ENCODE peak calls at places on chromosomes 5 and 9, in four cellular contexts. O is OCI-LY7, N is body of pancreas, G is GM12865. D is an unnamed sample.
A peak's percentile ranks its signal among the peaks of the same experiment; 100 is the strongest.

GRCh38 chr9:76876098-76876497 is 29.8 kb downstream of the PRUNE2 start:
- DNase-seq in O (no peak), N (no peak), G (no peak), D (no peak)

GRCh38 chr9:15144567-15145174 is 162.3 kb downstream of the TTC39B start:
- DNase-seq in O (no peak), N (no peak), G (no peak), D (no peak)

GRCh38 chr9:135840107-135840506 is 67.2 kb downstream of the CAMSAP1 start:
- DNase-seq in O (no peak), N (no peak), G (no peak), D (no peak)

GRCh38 chr9:91302831-91303230 is 58.9 kb downstream of the AUH start:
- DNase-seq in O (no peak), N (no peak), G (no peak), D (no peak)

GRCh38 chr5:17436766-17437221 is 61.2 kb upstream of the TAF11L2 start:
- DNase-seq in O (peak; percentile 44), N (no peak), G (no peak), D (no peak)

GRCh38 chr5:17831279-17831678 is 197.0 kb downstream of the TAF11L14 start:
- DNase-seq in O (no peak), N (no peak), G (no peak), D (no peak)

GRCh38 chr9:113187935-113188595 is 33.0 kb downstream of the FKBP15 start:
- DNase-seq in O (no peak), N (peak; percentile 24), G (no peak), D (peak; percentile 55)

GRCh38 chr5:108432024-108432423 is 50.1 kb upstream of the FBXL17 start:
- DNase-seq in O (no peak), N (no peak), G (no peak), D (no peak)

GRCh38 chr9:85738509-85738908 is 3.2 kb downstream of the AGTPBP1 start:
- DNase-seq in O (no peak), N (no peak), G (no peak), D (no peak)

GRCh38 chr9:82124090-82124489 is 135.5 kb downstream of the SPATA31D1 start:
- DNase-seq in O (no peak), N (no peak), G (no peak), D (no peak)

GRCh38 chr5:113293613-113294340 is 141.0 kb downstream of the TSSK1B start:
- DNase-seq in O (no peak), N (no peak), G (peak; percentile 35), D (no peak)

GRCh38 chr5:177447066-177447610 is 524 bp downstream of the PRR7 start:
- DNase-seq in O (peak; percentile 65), N (peak; percentile 67), G (peak; percentile 81), D (peak; percentile 69)

GRCh38 chr5:148385094-148385493 is 1.3 kb downstream of the FBXO38 start:
- DNase-seq in O (no peak), N (no peak), G (no peak), D (no peak)

GRCh38 chr5:148384389-148384756 is 615 bp downstream of the FBXO38 start:
- DNase-seq in O (no peak), N (peak; percentile 12), G (peak; percentile 46), D (no peak)

GRCh38 chr5:148381906-148382305 is 1.9 kb upstream of the FBXO38 start:
- DNase-seq in O (no peak), N (no peak), G (no peak), D (no peak)

GRCh38 chr5:148382961-148383360 is 797 bp upstream of the FBXO38 start:
- DNase-seq in O (no peak), N (no peak), G (no peak), D (no peak)

DNA sequence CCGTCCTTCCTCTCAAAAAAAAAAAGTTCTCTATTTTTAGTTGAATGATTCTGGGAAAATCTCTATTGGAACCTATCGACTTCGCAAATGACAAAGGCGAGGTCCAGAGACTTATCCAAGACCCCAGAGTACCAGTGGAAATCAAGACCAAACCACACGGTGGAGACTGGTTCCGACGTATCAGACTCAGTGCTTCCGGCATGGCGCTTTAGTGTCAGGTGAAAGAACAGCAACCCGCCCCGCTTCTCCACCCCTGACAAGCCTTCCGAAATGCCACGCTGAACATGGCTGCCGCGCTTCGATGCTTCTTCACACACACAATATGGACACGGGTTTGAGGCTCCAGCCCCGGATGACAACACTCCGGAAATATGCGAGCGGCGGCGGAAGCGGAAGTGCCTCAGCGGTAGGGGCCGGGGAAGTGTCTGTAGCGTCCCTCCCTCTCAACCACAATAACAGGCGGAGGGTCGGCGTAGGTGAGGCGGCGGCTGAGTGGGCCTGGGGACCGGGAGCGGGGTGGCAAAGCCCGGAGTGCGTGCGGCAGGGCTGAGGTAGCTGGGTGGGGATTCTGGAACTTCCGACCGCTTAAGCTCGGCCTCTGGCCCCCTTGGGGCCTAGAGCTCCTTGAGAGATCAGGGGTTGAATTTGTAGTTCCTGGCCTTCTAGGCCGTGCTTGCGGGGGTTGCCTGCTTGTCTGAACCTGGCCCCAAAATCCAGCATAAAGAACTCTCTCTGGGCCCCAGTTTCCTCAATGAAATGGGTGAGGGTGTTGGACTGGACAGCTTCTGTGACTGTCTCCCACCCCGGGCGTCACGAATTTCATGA is at the start of gene FBXO38:
- DNase-seq in O (peak; percentile 97), N (peak; percentile 97), G (peak; percentile 98), D (peak; percentile 97)
- TF ChIP-seq CTCF in O (peak; percentile 60), N (peak; percentile 31), G (no peak), D (peak; percentile 25)

DNA sequence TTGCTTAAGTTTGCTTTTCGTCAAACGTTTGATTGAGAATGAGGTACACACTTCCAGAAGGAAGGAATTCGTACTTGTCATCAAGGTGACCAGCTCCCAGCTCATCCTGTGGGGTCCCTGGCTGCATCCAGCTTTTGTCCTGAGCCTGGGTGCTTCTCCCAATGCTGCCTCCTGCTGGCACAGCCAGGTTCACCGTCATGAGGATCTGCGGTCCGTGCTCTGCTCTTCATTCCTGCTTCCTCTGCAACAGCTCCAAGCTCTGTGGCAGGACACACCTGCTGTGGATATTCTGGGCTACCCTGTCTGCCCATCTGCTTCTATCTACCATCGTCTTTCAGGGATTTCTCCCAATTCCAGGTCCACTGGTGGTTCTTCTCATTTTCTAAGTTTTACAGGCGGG is 13.3 kb upstream of the UBE2QL1 start:
- DNase-seq in O (peak; percentile 6), N (no peak), G (peak; percentile 26), D (peak; percentile 45)
- TF ChIP-seq CTCF in O (peak; percentile 50), N (no peak), G (peak; percentile 36), D (peak; percentile 38)

GRCh38 chr5:120082316-120083068 is 381.6 kb upstream of the PRR16 start:
- DNase-seq in O (no peak), N (no peak), G (no peak), D (no peak)
- TF ChIP-seq CTCF in O (peak; percentile 18), N (no peak), G (no peak), D (no peak)

GRCh38 chr9:9305600-9305999 is 1307.2 kb downstream of the PTPRD start:
- DNase-seq in O (no peak), N (no peak), G (no peak), D (no peak)
- TF ChIP-seq CTCF in O (no peak), N (no peak), G (no peak), D (no peak)

GRCh38 chr5:160629007-160629402 is 207.3 kb downstream of the PTTG1 start:
- DNase-seq in O (no peak), N (no peak), G (no peak), D (no peak)
- TF ChIP-seq CTCF in O (no peak), N (no peak), G (no peak), D (no peak)

GRCh38 chr9:105361873-105362272 is 86.0 kb upstream of the FSD1L start:
- DNase-seq in O (no peak), N (no peak), G (no peak), D (no peak)

GRCh38 chr9:105357937-105358336 is 89.9 kb upstream of the FSD1L start:
- DNase-seq in O (peak; percentile 47), N (no peak), G (peak; percentile 90), D (no peak)

GRCh38 chr9:105362470-105362869 is 85.4 kb upstream of the FSD1L start:
- DNase-seq in O (no peak), N (no peak), G (no peak), D (no peak)

GRCh38 chr9:105359899-105360298 is 87.9 kb upstream of the FSD1L start:
- DNase-seq in O (no peak), N (no peak), G (peak; percentile 80), D (no peak)

DNA sequence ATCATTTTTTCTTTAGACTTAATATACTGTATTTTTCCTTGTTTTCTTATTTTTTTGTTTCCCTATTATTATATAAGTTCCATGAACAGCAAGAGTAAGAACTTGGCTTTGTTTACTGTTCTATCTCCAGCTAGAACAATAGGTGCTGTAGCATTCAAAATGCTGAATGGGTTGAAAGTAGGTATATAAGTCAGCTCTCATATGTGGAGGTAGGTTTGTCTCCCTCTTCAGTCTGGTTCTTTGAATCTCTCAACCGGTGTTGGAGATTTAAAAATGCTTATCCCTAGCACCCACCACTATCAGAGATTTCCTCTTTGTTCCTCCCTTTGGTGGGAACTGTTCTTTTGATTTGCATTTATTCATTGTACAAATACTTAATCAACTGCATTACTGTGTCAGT is 87.5 kb upstream of the FSD1L start:
- DNase-seq in O (peak; percentile 17), N (no peak), G (no peak), D (no peak)
- TF ChIP-seq CTCF in O (peak; percentile 59), N (peak; percentile 23), G (no peak), D (no peak)

GRCh38 chr9:12424243-12424642 is 268.9 kb upstream of the TYRP1 start:
- DNase-seq in O (no peak), N (no peak), G (no peak), D (no peak)

DNA sequence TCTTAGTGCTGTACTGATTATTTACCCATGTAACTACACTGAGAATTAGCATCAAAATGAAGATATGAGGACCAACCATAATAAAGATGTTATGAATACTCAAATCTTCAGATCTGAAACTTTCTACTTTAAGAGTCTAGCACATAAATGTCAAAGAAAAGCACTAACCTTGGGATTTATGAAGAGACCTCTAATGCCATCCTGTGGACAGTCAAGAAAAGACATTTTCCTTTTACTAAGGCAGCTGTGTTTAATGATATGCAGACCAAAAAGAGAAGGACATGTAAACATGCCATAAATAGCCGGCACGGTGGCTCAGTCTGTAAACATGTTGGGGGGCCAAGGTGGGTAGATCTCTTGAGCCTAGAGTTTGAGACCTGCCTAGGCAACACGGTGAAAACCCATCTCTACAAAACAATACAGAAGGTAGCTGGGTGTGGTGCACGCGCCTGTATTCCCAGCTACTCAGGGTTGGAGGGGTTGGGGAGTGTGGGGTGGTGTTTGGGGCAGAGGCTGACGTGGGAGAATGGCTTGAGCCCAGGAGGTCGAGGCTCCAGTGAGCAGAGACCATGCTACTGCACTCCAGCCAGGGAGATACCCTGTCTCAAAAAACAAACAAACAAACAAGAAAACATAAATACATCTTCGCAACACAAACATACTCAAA is 266.9 kb upstream of the TYRP1 start:
- DNase-seq in O (no peak), N (no peak), G (no peak), D (no peak)
- TF ChIP-seq CTCF in O (peak; percentile 34), N (peak; percentile 50), G (no peak), D (no peak)

DNA sequence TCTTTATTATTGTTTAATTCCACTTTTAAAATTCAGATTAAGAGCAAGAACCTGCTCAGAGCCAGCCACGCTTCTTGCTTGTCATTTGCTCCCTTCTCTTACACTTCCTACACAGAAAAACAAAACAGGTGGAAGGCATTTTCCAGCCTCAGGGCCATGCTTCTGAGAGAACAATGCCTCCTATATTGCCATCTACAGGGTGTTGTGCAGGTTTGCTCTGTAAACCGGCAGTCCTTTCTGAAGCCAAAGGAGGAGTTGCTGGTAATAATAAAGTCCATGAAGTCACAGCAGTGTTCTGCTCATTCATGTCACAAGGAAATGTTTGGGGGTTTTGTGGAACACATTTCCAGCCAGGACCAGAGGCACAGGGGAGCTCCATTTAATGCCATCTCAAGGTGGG is 16.1 kb upstream of the PRLR start:
- DNase-seq in O (no peak), N (peak; percentile 48), G (no peak), D (no peak)
- TF ChIP-seq CTCF in O (no peak), N (peak; percentile 85), G (no peak), D (peak; percentile 26)

GRCh38 chr5:45335978-45336377 is 360.2 kb downstream of the HCN1 start:
- DNase-seq in O (no peak), N (no peak), G (no peak), D (no peak)
- TF ChIP-seq CTCF in O (no peak), N (no peak), G (no peak), D (no peak)